ENCODE peak calls at places on chromosomes 7 and 10, in five cellular contexts. K, M, Y, A and L are unnamed samples.

GRCh38 chr7:54839538-54840213 is 80.7 kb upstream of the SEC61G start:
- DNase-seq in K (peak), M (peak), Y (no peak), A (peak), L (no peak)

GRCh38 chr7:28688651-28689050 is 269.5 kb downstream of the TRIL start:
- DNase-seq in K (peak), M (no peak), Y (no peak), A (no peak), L (no peak)

GRCh38 chr10:81093056-81093455 is 555.4 kb downstream of the SH2D4B start:
- DNase-seq in K (no peak), M (no peak), Y (no peak), A (no peak), L (no peak)

GRCh38 chr10:46541735-46542566 is 14.5 kb downstream of the GPRIN2 start:
- DNase-seq in K (no peak), M (peak), Y (no peak), A (no peak), L (no peak)

GRCh38 chr10:43113201-43113893 is 24.9 kb upstream of the CSGALNACT2 start:
- DNase-seq in K (no peak), M (no peak), Y (no peak), A (no peak), L (no peak)

GRCh38 chr10:13331641-13332040 is 16.5 kb downstream of the SEPHS1 start:
- DNase-seq in K (peak), M (no peak), Y (no peak), A (no peak), L (no peak)

GRCh38 chr10:7541137-7542087 is 125.4 kb downstream of the ITIH5 start:
- DNase-seq in K (peak), M (peak), Y (no peak), A (no peak), L (no peak)

GRCh38 chr10:118256825-118257570 is 85.1 kb downstream of the FAM204A start:
- DNase-seq in K (no peak), M (no peak), Y (no peak), A (no peak), L (no peak)

GRCh38 chr10:76920581-76920980 is 717.0 kb downstream of the KCNMA1 start:
- DNase-seq in K (no peak), M (no peak), Y (no peak), A (no peak), L (no peak)

GRCh38 chr7:107658467-107658866 is 2.2 kb upstream of the SLC26A4 start:
- DNase-seq in K (no peak), M (no peak), Y (no peak), A (no peak), L (no peak)

GRCh38 chr7:151558575-151558974 is 38.9 kb upstream of the RHEB start:
- DNase-seq in K (peak), M (no peak), Y (no peak), A (no peak), L (no peak)

GRCh38 chr7:32881074-32881982 is 10.2 kb downstream of the KBTBD2 start:
- DNase-seq in K (no peak), M (no peak), Y (no peak), A (no peak), L (no peak)